ENCODE peak calls at places on chromosome 4, in nine cellular contexts. Z, T, S, G, Q, P, H, U and E are unnamed samples.

GRCh38 chr4:183698909-183699308 is 39.8 kb downstream of the TRAPPC11 start:
- DNase-seq in Z (no peak), T (no peak), S (no peak), G (no peak), Q (no peak), P (no peak), H (no peak), U (no peak), E (no peak)

GRCh38 chr4:95539056-95539455 is 9.7 kb downstream of the UNC5C start:
- DNase-seq in Z (no peak), T (no peak), S (no peak), G (no peak), Q (no peak), P (no peak), H (no peak), U (no peak), E (no peak)

GRCh38 chr4:73446336-73446938 is 10.4 kb downstream of the AFP start:
- DNase-seq in Z (peak; percentile 13), T (no peak), S (peak; percentile 35), G (peak; percentile 63), Q (no peak), P (no peak), H (no peak), U (no peak), E (no peak)

GRCh38 chr4:18669390-18669789 is 647.8 kb upstream of the LCORL start:
- DNase-seq in Z (no peak), T (no peak), S (no peak), G (no peak), Q (no peak), P (no peak), H (no peak), U (no peak), E (no peak)

GRCh38 chr4:87529187-87529586 is at the start of gene SPARCL1:
- DNase-seq in Z (no peak), T (no peak), S (peak; percentile 62), G (no peak), Q (peak; percentile 86), P (no peak), H (no peak), U (peak; percentile 10), E (peak; percentile 47)

GRCh38 chr4:52657630-52658501 is 1.2 kb downstream of the USP46 start:
- DNase-seq in Z (peak; percentile 40), T (peak; percentile 53), S (peak; percentile 43), G (peak; percentile 69), Q (peak; percentile 65), P (no peak), H (no peak), U (no peak), E (peak; percentile 48)

GRCh38 chr4:99651370-99651769 is 6.3 kb downstream of the C4orf54 start:
- DNase-seq in Z (no peak), T (no peak), S (no peak), G (no peak), Q (no peak), P (no peak), H (no peak), U (no peak), E (no peak)

GRCh38 chr4:142719854-142720541 is 126.1 kb downstream of the INPP4B start:
- DNase-seq in Z (no peak), T (no peak), S (no peak), G (peak; percentile 21), Q (no peak), P (no peak), H (no peak), U (no peak), E (no peak)

GRCh38 chr4:173424899-173425805 is 26.2 kb upstream of the SCRG1 start:
- DNase-seq in Z (no peak), T (no peak), S (no peak), G (peak; percentile 70), Q (no peak), P (no peak), H (no peak), U (no peak), E (no peak)

GRCh38 chr4:24808955-24809354 is 13.6 kb downstream of the SOD3 start:
- DNase-seq in Z (no peak), T (no peak), S (no peak), G (no peak), Q (no peak), P (no peak), H (no peak), U (no peak), E (no peak)

GRCh38 chr4:62018537-62018936 is 818.4 kb downstream of the ADGRL3 start:
- DNase-seq in Z (no peak), T (no peak), S (no peak), G (no peak), Q (no peak), P (no peak), H (no peak), U (no peak), E (no peak)

GRCh38 chr4:66575024-66575696 is 904.9 kb upstream of the EPHA5 start:
- DNase-seq in Z (peak; percentile 64), T (no peak), S (no peak), G (peak; percentile 62), Q (no peak), P (no peak), H (no peak), U (no peak), E (no peak)

GRCh38 chr4:76543378-76543777 is 108.3 kb downstream of the SHROOM3 start:
- DNase-seq in Z (no peak), T (no peak), S (no peak), G (no peak), Q (no peak), P (no peak), H (no peak), U (no peak), E (no peak)

GRCh38 chr4:63036159-63036866 is 1372.9 kb downstream of the TECRL start:
- DNase-seq in Z (no peak), T (no peak), S (no peak), G (no peak), Q (no peak), P (no peak), H (no peak), U (no peak), E (no peak)

GRCh38 chr4:114077610-114078009 is 98.2 kb upstream of the ARSJ start:
- DNase-seq in Z (no peak), T (no peak), S (no peak), G (peak; percentile 92), Q (no peak), P (no peak), H (no peak), U (no peak), E (no peak)

GRCh38 chr4:156019238-156019637 is 65.6 kb upstream of the CTSO start:
- DNase-seq in Z (no peak), T (no peak), S (no peak), G (no peak), Q (no peak), P (no peak), H (no peak), U (no peak), E (no peak)

GRCh38 chr4:102760645-102761477 is at the start of gene MANBA:
- DNase-seq in Z (peak; percentile 88), T (peak; percentile 93), S (peak; percentile 90), G (peak; percentile 69), Q (peak; percentile 90), P (peak; percentile 22), H (peak; percentile 70), U (peak; percentile 90), E (peak; percentile 76)
- TF ChIP-seq POLR2A in Z (peak; percentile 56), T (peak; percentile 72), S (peak; percentile 19), G (peak; percentile 58), Q (peak; percentile 32), P (peak; percentile 48), H (no peak), U (peak; percentile 74), E (no peak)

GRCh38 chr4:141247430-141247780 is 26.7 kb downstream of the ZNF330 start:
- DNase-seq in Z (no peak), T (no peak), S (no peak), G (no peak), Q (no peak), P (no peak), H (no peak), U (no peak), E (no peak)

GRCh38 chr4:141246243-141246642 is 25.5 kb downstream of the ZNF330 start:
- DNase-seq in Z (no peak), T (no peak), S (no peak), G (peak; percentile 74), Q (no peak), P (no peak), H (no peak), U (no peak), E (no peak)

GRCh38 chr4:141246683-141247429 is 26.2 kb downstream of the ZNF330 start:
- DNase-seq in Z (no peak), T (no peak), S (no peak), G (peak; percentile 31), Q (no peak), P (no peak), H (no peak), U (no peak), E (no peak)

GRCh38 chr4:141244419-141244818 is 23.7 kb downstream of the ZNF330 start:
- DNase-seq in Z (no peak), T (no peak), S (no peak), G (no peak), Q (no peak), P (no peak), H (no peak), U (no peak), E (no peak)

GRCh38 chr4:141248029-141248428 is 27.3 kb downstream of the ZNF330 start:
- DNase-seq in Z (no peak), T (no peak), S (no peak), G (peak; percentile 71), Q (no peak), P (no peak), H (no peak), U (no peak), E (no peak)
- TF ChIP-seq POLR2A in Z (no peak), T (no peak), S (no peak), G (no peak), Q (no peak), P (no peak), H (no peak), U (no peak), E (no peak)

GRCh38 chr4:102683846-102684581 is 76.8 kb downstream of the MANBA start:
- DNase-seq in Z (no peak), T (no peak), S (no peak), G (peak; percentile 25), Q (no peak), P (no peak), H (no peak), U (no peak), E (no peak)

GRCh38 chr4:102675142-102675541 is 85.6 kb downstream of the MANBA start:
- DNase-seq in Z (no peak), T (no peak), S (no peak), G (peak; percentile 72), Q (no peak), P (no peak), H (no peak), U (no peak), E (no peak)

GRCh38 chr4:102678695-102679335 is 82.0 kb downstream of the MANBA start:
- DNase-seq in Z (no peak), T (no peak), S (no peak), G (no peak), Q (no peak), P (no peak), H (no peak), U (no peak), E (no peak)

GRCh38 chr4:102678107-102678506 is 82.7 kb downstream of the MANBA start:
- DNase-seq in Z (no peak), T (no peak), S (no peak), G (no peak), Q (no peak), P (no peak), H (no peak), U (no peak), E (no peak)
- TF ChIP-seq POLR2A in Z (no peak), T (no peak), S (no peak), G (no peak), Q (no peak), P (no peak), H (no peak), U (no peak), E (no peak)

GRCh38 chr4:11904117-11904535 is 475.4 kb upstream of the HS3ST1 start:
- DNase-seq in Z (peak; percentile 24), T (peak; percentile 63), S (peak; percentile 54), G (no peak), Q (no peak), P (no peak), H (no peak), U (peak; percentile 24), E (peak; percentile 55)
- TF ChIP-seq POLR2A in Z (no peak), T (no peak), S (no peak), G (no peak), Q (no peak), P (no peak), H (no peak), U (no peak), E (no peak)